ENCODE peak calls at places on chromosomes 6 and 20, in five cellular contexts. One of them, this sample, is unnamed.

GRCh38 chr20:2261105-2261504 is 34.7 kb upstream of the TGM3 start:
- DNase-seq in dorsolateral prefrontal cortex: no peak
- DNase-seq in esophagus squamous epithelium: no peak
- DNase-seq in tibial artery: no peak
- DNase-seq in suprapubic skin: no peak
- DNase-seq in this sample: no peak

GRCh38 chr6:140040391-140040790 is 665.9 kb upstream of the CITED2 start:
- DNase-seq in dorsolateral prefrontal cortex: no peak
- DNase-seq in esophagus squamous epithelium: no peak
- DNase-seq in tibial artery: no peak
- DNase-seq in suprapubic skin: no peak
- DNase-seq in this sample: no peak

GRCh38 chr6:74892091-74892490 is 313.8 kb downstream of the COL12A1 start:
- DNase-seq in dorsolateral prefrontal cortex: no peak
- DNase-seq in esophagus squamous epithelium: no peak
- DNase-seq in tibial artery: no peak
- DNase-seq in suprapubic skin: no peak
- DNase-seq in this sample: no peak

GRCh38 chr6:147382945-147383554 is 125.4 kb upstream of the SAMD5 start:
- DNase-seq in dorsolateral prefrontal cortex: no peak
- DNase-seq in esophagus squamous epithelium: no peak
- DNase-seq in tibial artery: no peak
- DNase-seq in suprapubic skin: no peak
- DNase-seq in this sample: no peak

GRCh38 chr6:45419574-45420082 is 41.9 kb upstream of the SUPT3H start:
- DNase-seq in dorsolateral prefrontal cortex: peak
- DNase-seq in esophagus squamous epithelium: peak
- DNase-seq in tibial artery: peak
- DNase-seq in suprapubic skin: no peak
- DNase-seq in this sample: no peak

GRCh38 chr6:46015119-46015968 is at the start of gene CLIC5:
- DNase-seq in dorsolateral prefrontal cortex: no peak
- DNase-seq in esophagus squamous epithelium: no peak
- DNase-seq in tibial artery: no peak
- DNase-seq in suprapubic skin: no peak
- DNase-seq in this sample: no peak

GRCh38 chr20:44586986-44587980 is 4.9 kb downstream of the PKIG start:
- DNase-seq in dorsolateral prefrontal cortex: no peak
- DNase-seq in esophagus squamous epithelium: no peak
- DNase-seq in tibial artery: no peak
- DNase-seq in suprapubic skin: no peak
- DNase-seq in this sample: no peak

GRCh38 chr6:43477235-43478007 is at the start of gene TJAP1:
- DNase-seq in dorsolateral prefrontal cortex: peak
- DNase-seq in esophagus squamous epithelium: peak
- DNase-seq in tibial artery: peak
- DNase-seq in suprapubic skin: peak
- DNase-seq in this sample: peak

GRCh38 chr6:6330407-6330806 is 9.9 kb upstream of the F13A1 start:
- DNase-seq in dorsolateral prefrontal cortex: no peak
- DNase-seq in esophagus squamous epithelium: no peak
- DNase-seq in tibial artery: no peak
- DNase-seq in suprapubic skin: no peak
- DNase-seq in this sample: no peak

GRCh38 chr20:39935921-39936320 is 753.1 kb downstream of the MAFB start:
- DNase-seq in dorsolateral prefrontal cortex: no peak
- DNase-seq in esophagus squamous epithelium: no peak
- DNase-seq in tibial artery: no peak
- DNase-seq in suprapubic skin: no peak
- DNase-seq in this sample: no peak

GRCh38 chr6:12092762-12093161 is 80.7 kb downstream of the HIVEP1 start:
- DNase-seq in dorsolateral prefrontal cortex: no peak
- DNase-seq in esophagus squamous epithelium: no peak
- DNase-seq in tibial artery: no peak
- DNase-seq in suprapubic skin: no peak
- DNase-seq in this sample: no peak

GRCh38 chr6:109794201-109794926 is 103.3 kb downstream of the FIG4 start:
- DNase-seq in dorsolateral prefrontal cortex: no peak
- DNase-seq in esophagus squamous epithelium: no peak
- DNase-seq in tibial artery: no peak
- DNase-seq in suprapubic skin: no peak
- DNase-seq in this sample: no peak

GRCh38 chr20:329851-330232 is 4.5 kb downstream of the SOX12 start:
- DNase-seq in dorsolateral prefrontal cortex: no peak
- DNase-seq in esophagus squamous epithelium: no peak
- DNase-seq in tibial artery: no peak
- DNase-seq in suprapubic skin: no peak
- DNase-seq in this sample: no peak

GRCh38 chr6:27617046-27617687 is 144.3 kb upstream of the ZNF184 start:
- DNase-seq in dorsolateral prefrontal cortex: no peak
- DNase-seq in esophagus squamous epithelium: no peak
- DNase-seq in tibial artery: no peak
- DNase-seq in suprapubic skin: no peak
- DNase-seq in this sample: no peak

GRCh38 chr6:40740518-40740917 is 153.4 kb upstream of the LRFN2 start:
- DNase-seq in dorsolateral prefrontal cortex: no peak
- DNase-seq in esophagus squamous epithelium: no peak
- DNase-seq in tibial artery: no peak
- DNase-seq in suprapubic skin: no peak
- DNase-seq in this sample: no peak

GRCh38 chr20:49230021-49230420 is 10.8 kb downstream of the DDX27 start:
- DNase-seq in dorsolateral prefrontal cortex: no peak
- DNase-seq in esophagus squamous epithelium: no peak
- DNase-seq in tibial artery: no peak
- DNase-seq in suprapubic skin: no peak
- DNase-seq in this sample: no peak
- TF ChIP-seq CTCF in dorsolateral prefrontal cortex: no peak
- TF ChIP-seq CTCF in esophagus squamous epithelium: no peak
- TF ChIP-seq CTCF in tibial artery: no peak
- TF ChIP-seq CTCF in suprapubic skin: no peak
- TF ChIP-seq CTCF in this sample: no peak

GRCh38 chr6:101089640-101090039 is 208.5 kb upstream of the ASCC3 start:
- DNase-seq in dorsolateral prefrontal cortex: no peak
- DNase-seq in esophagus squamous epithelium: no peak
- DNase-seq in tibial artery: no peak
- DNase-seq in suprapubic skin: no peak
- DNase-seq in this sample: no peak

GRCh38 chr6:101085327-101085726 is 204.2 kb upstream of the ASCC3 start:
- DNase-seq in dorsolateral prefrontal cortex: no peak
- DNase-seq in esophagus squamous epithelium: no peak
- DNase-seq in tibial artery: no peak
- DNase-seq in suprapubic skin: no peak
- DNase-seq in this sample: no peak

GRCh38 chr6:101086473-101086872 is 205.3 kb upstream of the ASCC3 start:
- DNase-seq in dorsolateral prefrontal cortex: no peak
- DNase-seq in esophagus squamous epithelium: no peak
- DNase-seq in tibial artery: no peak
- DNase-seq in suprapubic skin: no peak
- DNase-seq in this sample: no peak

GRCh38 chr6:101090281-101090680 is 209.2 kb upstream of the ASCC3 start:
- DNase-seq in dorsolateral prefrontal cortex: no peak
- DNase-seq in esophagus squamous epithelium: no peak
- DNase-seq in tibial artery: no peak
- DNase-seq in suprapubic skin: no peak
- DNase-seq in this sample: no peak

GRCh38 chr6:101088594-101088993 is 207.5 kb upstream of the ASCC3 start:
- DNase-seq in dorsolateral prefrontal cortex: no peak
- DNase-seq in esophagus squamous epithelium: no peak
- DNase-seq in tibial artery: no peak
- DNase-seq in suprapubic skin: no peak
- DNase-seq in this sample: no peak
- H3K4me3 ChIP-seq in dorsolateral prefrontal cortex: no peak
- H3K4me3 ChIP-seq in esophagus squamous epithelium: no peak
- H3K4me3 ChIP-seq in tibial artery: no peak
- H3K4me3 ChIP-seq in suprapubic skin: no peak
- H3K4me3 ChIP-seq in this sample: no peak

GRCh38 chr6:68636710-68637470 is 1.8 kb downstream of the ADGRB3 start:
- DNase-seq in dorsolateral prefrontal cortex: no peak
- DNase-seq in esophagus squamous epithelium: no peak
- DNase-seq in tibial artery: no peak
- DNase-seq in suprapubic skin: no peak
- DNase-seq in this sample: no peak

GRCh38 chr6:68634503-68635411 is at the start of gene ADGRB3:
- DNase-seq in dorsolateral prefrontal cortex: peak
- DNase-seq in esophagus squamous epithelium: no peak
- DNase-seq in tibial artery: peak
- DNase-seq in suprapubic skin: peak
- DNase-seq in this sample: peak

GRCh38 chr6:68635706-68636513 is 828 bp downstream of the ADGRB3 start:
- DNase-seq in dorsolateral prefrontal cortex: peak
- DNase-seq in esophagus squamous epithelium: no peak
- DNase-seq in tibial artery: no peak
- DNase-seq in suprapubic skin: no peak
- DNase-seq in this sample: no peak

GRCh38 chr6:68633654-68634502 is 1.2 kb upstream of the ADGRB3 start:
- DNase-seq in dorsolateral prefrontal cortex: no peak
- DNase-seq in esophagus squamous epithelium: no peak
- DNase-seq in tibial artery: no peak
- DNase-seq in suprapubic skin: no peak
- DNase-seq in this sample: no peak

GRCh38 chr6:68635412-68635705 is 277 bp downstream of the ADGRB3 start:
- DNase-seq in dorsolateral prefrontal cortex: no peak
- DNase-seq in esophagus squamous epithelium: no peak
- DNase-seq in tibial artery: no peak
- DNase-seq in suprapubic skin: no peak
- DNase-seq in this sample: no peak
- H3K27ac ChIP-seq in dorsolateral prefrontal cortex: peak
- H3K27ac ChIP-seq in esophagus squamous epithelium: peak
- H3K27ac ChIP-seq in tibial artery: peak
- H3K27ac ChIP-seq in suprapubic skin: peak
- H3K27ac ChIP-seq in this sample: peak

DNA sequence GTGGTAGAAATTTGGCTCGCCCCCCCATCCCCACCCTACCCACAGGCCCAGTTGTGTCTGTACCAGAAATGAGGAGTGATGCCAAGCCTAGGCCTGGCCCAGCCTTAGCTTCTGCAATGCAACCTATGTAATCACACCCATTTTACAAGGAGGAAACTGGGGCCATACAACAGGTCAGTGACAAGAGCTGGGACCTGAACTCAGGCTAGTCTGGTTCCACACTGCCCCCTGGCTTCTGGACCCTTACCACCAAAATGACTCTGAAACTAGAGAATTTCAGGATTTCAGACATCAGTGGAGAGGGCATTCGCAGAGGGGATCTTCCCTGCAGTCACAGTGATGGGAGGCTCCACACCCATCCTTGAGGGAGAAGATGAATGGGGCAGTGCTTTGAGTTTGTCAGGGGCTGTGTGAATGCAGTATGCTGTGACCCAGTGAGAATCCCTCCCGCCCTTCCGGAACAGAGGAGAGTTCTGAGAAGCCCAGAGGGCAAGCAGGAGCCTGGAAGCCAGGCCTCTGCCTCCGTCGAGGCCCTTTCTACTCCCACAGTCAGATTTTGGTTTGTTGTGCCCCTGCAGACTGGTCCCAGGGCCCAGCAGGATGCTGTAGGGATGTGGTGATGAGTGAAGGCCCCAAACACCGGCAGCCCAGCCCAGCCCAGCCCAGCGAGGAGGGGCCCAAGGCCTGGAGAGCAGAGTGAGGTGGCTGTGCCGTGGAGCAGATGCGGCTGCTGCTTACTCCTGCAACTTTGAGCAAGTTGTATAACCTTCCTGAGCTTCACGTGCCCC is 48.1 kb upstream of the MYL9 start:
- DNase-seq in dorsolateral prefrontal cortex: no peak
- DNase-seq in esophagus squamous epithelium: no peak
- DNase-seq in tibial artery: no peak
- DNase-seq in suprapubic skin: no peak
- DNase-seq in this sample: no peak
- TF ChIP-seq CTCF in dorsolateral prefrontal cortex: peak
- TF ChIP-seq CTCF in esophagus squamous epithelium: peak
- TF ChIP-seq CTCF in tibial artery: no peak
- TF ChIP-seq CTCF in suprapubic skin: no peak
- TF ChIP-seq CTCF in this sample: peak

DNA sequence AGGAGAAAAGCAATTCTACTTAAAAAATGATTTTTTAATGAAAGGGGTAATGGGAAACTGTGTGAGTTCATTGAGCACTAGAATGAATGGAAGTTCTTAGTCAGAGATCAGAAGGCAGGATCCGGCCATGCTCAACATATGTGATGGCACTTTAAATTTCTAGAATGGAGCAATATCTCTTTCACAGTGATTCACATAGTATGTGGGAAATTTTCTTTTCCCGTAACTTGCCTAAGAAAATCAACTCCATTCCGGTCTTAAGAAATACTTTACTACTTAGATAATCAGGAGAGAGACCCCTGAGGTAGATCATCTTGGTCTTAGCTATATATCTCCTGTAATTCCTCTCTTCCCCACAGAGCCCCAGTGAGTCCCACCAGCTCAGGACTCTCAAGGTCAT is 131.8 kb downstream of the SCML4 start:
- DNase-seq in dorsolateral prefrontal cortex: no peak
- DNase-seq in esophagus squamous epithelium: no peak
- DNase-seq in tibial artery: no peak
- DNase-seq in suprapubic skin: no peak
- DNase-seq in this sample: no peak
- H3K4me3 ChIP-seq in dorsolateral prefrontal cortex: no peak
- H3K4me3 ChIP-seq in esophagus squamous epithelium: no peak
- H3K4me3 ChIP-seq in tibial artery: no peak
- H3K4me3 ChIP-seq in suprapubic skin: no peak
- H3K4me3 ChIP-seq in this sample: no peak